ENCODE peak calls at places on chromosomes 6 and 20, in four cellular contexts. R is HFF-Myc, A is A549, U is IMR-90. Y is an unnamed sample.

GRCh38 chr6:69973138-69973537 is 106.8 kb downstream of the COL19A1 start:
- DNase-seq in R (no peak), A (no peak), U (no peak), Y (no peak)

GRCh38 chr6:167141667-167142432 is 15.9 kb downstream of the GPR31 start:
- DNase-seq in R (no peak), A (peak), U (no peak), Y (no peak)

GRCh38 chr6:70676821-70677220 is 9.1 kb downstream of the SMAP1 start:
- DNase-seq in R (no peak), A (no peak), U (no peak), Y (no peak)

GRCh38 chr6:30834643-30835042 is 49.7 kb upstream of the DDR1 start:
- DNase-seq in R (no peak), A (no peak), U (no peak), Y (no peak)

GRCh38 chr20:4283011-4283410 is 267.7 kb upstream of the RNF24 start:
- DNase-seq in R (no peak), A (no peak), U (no peak), Y (peak)

GRCh38 chr6:35319346-35320030 is 21.9 kb downstream of the DEF6 start:
- DNase-seq in R (no peak), A (no peak), U (no peak), Y (no peak)

GRCh38 chr20:36238153-36238552 is 1.9 kb downstream of the AAR2 start:
- DNase-seq in R (no peak), A (no peak), U (no peak), Y (no peak)

GRCh38 chr20:37651932-37652331 is 41.9 kb upstream of the CTNNBL1 start:
- DNase-seq in R (no peak), A (peak), U (no peak), Y (no peak)

GRCh38 chr6:52227495-52227894 is 16.8 kb downstream of the IL17F start:
- DNase-seq in R (no peak), A (no peak), U (peak), Y (no peak)

GRCh38 chr20:60057123-60057865 is 99.1 kb downstream of the CDH26 start:
- DNase-seq in R (peak), A (peak), U (peak), Y (peak)

GRCh38 chr6:14117158-14118090 is at the start of gene CD83:
- DNase-seq in R (no peak), A (peak), U (peak), Y (peak)

GRCh38 chr6:134689676-134690447 is 260.0 kb downstream of the ALDH8A1 start:
- DNase-seq in R (no peak), A (no peak), U (no peak), Y (no peak)

GRCh38 chr20:10671850-10672578 is 1.8 kb downstream of the JAG1 start:
- DNase-seq in R (no peak), A (no peak), U (peak), Y (peak)

DNA sequence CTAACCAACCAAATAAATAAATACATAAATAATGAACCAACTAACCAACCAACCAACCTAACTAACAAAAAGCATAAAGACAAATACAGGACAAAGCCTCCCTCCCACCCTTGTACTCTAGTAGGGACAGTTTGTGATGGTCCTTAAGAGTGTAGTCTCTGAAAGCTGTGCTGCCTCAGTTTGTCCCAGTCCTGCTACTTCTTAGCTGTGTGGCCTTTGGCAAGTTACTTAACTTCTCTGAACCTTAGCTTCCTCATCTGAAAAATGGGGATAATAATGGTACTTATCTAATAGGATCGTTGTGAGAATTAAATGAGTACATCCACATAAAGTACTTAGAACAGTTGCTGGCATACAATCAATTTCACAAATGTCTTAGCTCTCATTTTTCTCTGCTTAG is 232.6 kb upstream of the SUPT3H start:
- DNase-seq in R (no peak), A (no peak), U (no peak), Y (no peak)
- TF ChIP-seq CTCF in R (no peak), A (no peak), U (no peak), Y (no peak)

DNA sequence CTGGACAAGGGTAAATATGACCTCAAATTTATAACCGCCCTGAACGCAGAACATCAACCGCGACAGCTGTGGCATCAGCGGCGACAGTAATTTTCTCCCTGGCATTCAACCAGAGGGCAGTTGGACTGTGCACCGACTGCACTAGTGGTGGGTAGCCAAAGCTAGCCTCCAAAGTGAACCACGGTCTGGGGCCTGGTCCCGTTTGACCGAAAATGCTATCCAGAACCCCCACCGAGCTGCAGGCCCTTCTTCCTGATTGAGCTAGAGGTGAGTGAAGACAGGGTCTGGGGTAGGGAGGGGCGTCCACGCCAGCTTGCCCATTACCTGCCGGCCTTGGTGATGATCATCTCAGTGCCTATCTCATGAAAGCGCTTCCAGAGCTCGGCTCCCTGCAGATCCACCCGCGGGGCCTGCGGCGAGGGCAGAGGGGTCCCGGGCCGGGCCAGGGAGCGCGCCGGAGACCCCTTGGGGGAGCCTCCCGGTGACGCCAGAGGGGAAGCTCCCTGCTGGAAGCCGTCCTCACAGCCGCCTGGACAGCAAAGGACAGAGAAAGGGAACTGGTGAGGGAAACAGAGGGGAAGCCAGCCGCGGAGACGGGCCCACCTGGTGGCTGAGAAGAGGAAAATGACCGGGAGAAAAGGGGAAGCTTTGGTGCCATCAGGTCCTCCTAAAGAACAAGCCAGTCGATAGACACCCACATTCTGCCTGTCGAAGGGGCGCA is 2.0 kb downstream of the TBX18 start:
- DNase-seq in R (no peak), A (peak), U (no peak), Y (peak)
- H3K4me3 ChIP-seq in R (peak), A (peak), U (no peak), Y (peak)

GRCh38 chr6:72290620-72291019 is 331.2 kb upstream of the KCNQ5 start:
- DNase-seq in R (no peak), A (no peak), U (no peak), Y (no peak)

GRCh38 chr6:72296375-72296774 is 325.5 kb upstream of the KCNQ5 start:
- DNase-seq in R (no peak), A (no peak), U (no peak), Y (no peak)
- TF ChIP-seq CTCF in R (no peak), A (no peak), U (no peak), Y (no peak)

GRCh38 chr6:154447929-154448328 is 62.6 kb downstream of the CNKSR3 start:
- DNase-seq in R (no peak), A (no peak), U (peak), Y (peak)

GRCh38 chr6:154446984-154447383 is 63.5 kb downstream of the CNKSR3 start:
- DNase-seq in R (no peak), A (no peak), U (no peak), Y (no peak)

GRCh38 chr6:154445417-154445816 is 65.1 kb downstream of the CNKSR3 start:
- DNase-seq in R (no peak), A (no peak), U (no peak), Y (no peak)

GRCh38 chr6:154450498-154450897 is 60.0 kb downstream of the CNKSR3 start:
- DNase-seq in R (no peak), A (no peak), U (no peak), Y (no peak)

DNA sequence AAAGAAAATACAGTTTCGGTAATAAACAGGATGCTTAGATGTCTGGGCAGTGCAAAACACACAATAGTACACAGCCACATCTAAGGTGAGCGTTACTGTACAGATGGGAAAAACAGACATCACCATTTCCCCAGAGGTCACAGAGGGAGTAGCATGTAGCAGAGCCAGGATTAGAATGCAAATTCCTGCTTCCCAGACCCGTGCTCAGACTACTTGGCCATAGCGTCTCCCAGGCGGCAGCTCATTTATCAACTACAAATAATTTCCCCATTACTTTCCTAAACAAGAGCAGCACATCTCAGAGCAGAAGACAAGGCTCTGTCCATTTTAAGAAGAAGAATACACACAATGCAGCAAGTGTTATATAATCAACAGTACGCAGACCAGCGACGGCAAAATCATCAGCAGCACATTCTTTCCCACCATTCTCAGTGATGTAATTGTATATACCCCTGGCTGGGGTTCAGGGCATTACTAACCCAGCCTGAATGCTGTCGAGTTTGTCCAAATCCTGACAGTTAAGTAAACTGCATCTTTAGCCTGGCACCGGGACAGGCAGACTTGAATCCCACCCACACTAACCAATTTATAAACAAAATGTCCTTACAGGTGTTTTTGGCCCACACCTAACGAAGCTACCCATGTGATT is 61.9 kb downstream of the CNKSR3 start:
- DNase-seq in R (peak), A (peak), U (peak), Y (peak)
- H3K4me3 ChIP-seq in R (no peak), A (no peak), U (no peak), Y (no peak)

GRCh38 chr6:125753218-125753936 is 3.9 kb downstream of the HEY2 start:
- DNase-seq in R (no peak), A (no peak), U (peak), Y (no peak)

GRCh38 chr6:125759959-125760457 is 10.6 kb downstream of the HEY2 start:
- DNase-seq in R (no peak), A (no peak), U (no peak), Y (no peak)

GRCh38 chr6:125764105-125764671 is 14.8 kb downstream of the HEY2 start:
- DNase-seq in R (no peak), A (no peak), U (no peak), Y (no peak)

GRCh38 chr6:125753937-125754259 is 4.5 kb downstream of the HEY2 start:
- DNase-seq in R (no peak), A (no peak), U (no peak), Y (no peak)

DNA sequence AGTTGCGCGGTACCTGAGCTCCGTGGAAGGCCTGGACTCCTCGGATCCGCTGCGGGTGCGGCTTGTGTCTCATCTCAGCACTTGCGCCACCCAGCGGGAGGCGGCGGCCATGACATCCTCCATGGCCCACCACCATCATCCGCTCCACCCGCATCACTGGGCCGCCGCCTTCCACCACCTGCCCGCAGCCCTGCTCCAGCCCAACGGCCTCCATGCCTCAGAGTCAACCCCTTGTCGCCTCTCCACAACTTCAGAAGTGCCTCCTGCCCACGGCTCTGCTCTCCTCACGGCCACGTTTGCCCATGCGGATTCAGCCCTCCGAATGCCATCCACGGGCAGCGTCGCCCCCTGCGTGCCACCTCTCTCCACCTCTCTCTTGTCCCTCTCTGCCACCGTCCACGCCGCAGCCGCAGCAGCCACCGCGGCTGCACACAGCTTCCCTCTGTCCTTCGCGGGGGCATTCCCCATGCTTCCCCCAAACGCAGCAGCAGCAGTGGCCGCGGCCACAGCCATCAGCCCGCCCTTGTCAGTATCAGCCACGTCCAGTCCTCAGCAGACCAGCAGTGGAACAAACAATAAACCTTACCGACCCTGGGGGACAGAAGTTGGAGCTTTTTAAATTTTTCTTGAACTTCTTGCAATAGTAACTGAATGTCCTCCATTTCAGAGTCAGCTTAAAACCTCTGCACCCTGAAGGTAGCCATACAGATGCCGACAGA is 9.9 kb downstream of the HEY2 start:
- DNase-seq in R (no peak), A (peak), U (no peak), Y (no peak)
- TF ChIP-seq CTCF in R (peak), A (peak), U (no peak), Y (no peak)

GRCh38 chr6:136566851-136567250 is 16.6 kb upstream of the MAP7 start:
- DNase-seq in R (no peak), A (no peak), U (no peak), Y (no peak)

GRCh38 chr6:136566007-136566487 is 15.8 kb upstream of the MAP7 start:
- DNase-seq in R (no peak), A (no peak), U (no peak), Y (no peak)

GRCh38 chr6:136571065-136571464 is 20.8 kb upstream of the MAP7 start:
- DNase-seq in R (no peak), A (no peak), U (no peak), Y (no peak)

GRCh38 chr6:136568129-136568528 is 17.9 kb upstream of the MAP7 start:
- DNase-seq in R (no peak), A (no peak), U (peak), Y (no peak)

DNA sequence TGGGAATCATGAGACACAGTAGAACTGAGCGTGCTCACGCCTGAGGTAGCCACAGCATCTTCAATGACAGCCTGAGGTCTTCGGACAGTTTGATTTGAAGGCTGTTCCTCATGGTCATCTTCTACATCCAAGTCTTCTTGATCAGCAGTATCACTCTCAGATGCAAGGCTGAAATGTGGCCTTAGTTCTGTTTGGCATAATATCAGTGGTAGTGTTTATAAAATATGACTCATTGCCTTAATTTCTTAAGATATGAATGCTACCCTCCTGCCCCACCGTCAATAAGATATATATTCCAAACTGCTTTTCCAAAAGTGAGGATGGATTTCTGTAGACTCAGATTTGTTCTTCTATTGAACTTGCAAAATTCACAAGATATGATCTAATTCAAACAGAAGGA is 17.5 kb upstream of the MAP7 start:
- DNase-seq in R (no peak), A (no peak), U (peak), Y (no peak)
- H3K4me3 ChIP-seq in R (no peak), A (no peak), U (no peak), Y (no peak)

GRCh38 chr6:11912420-11912819 is 99.7 kb upstream of the HIVEP1 start:
- DNase-seq in R (no peak), A (no peak), U (no peak), Y (no peak)
- TF ChIP-seq CTCF in R (no peak), A (no peak), U (no peak), Y (no peak)

DNA sequence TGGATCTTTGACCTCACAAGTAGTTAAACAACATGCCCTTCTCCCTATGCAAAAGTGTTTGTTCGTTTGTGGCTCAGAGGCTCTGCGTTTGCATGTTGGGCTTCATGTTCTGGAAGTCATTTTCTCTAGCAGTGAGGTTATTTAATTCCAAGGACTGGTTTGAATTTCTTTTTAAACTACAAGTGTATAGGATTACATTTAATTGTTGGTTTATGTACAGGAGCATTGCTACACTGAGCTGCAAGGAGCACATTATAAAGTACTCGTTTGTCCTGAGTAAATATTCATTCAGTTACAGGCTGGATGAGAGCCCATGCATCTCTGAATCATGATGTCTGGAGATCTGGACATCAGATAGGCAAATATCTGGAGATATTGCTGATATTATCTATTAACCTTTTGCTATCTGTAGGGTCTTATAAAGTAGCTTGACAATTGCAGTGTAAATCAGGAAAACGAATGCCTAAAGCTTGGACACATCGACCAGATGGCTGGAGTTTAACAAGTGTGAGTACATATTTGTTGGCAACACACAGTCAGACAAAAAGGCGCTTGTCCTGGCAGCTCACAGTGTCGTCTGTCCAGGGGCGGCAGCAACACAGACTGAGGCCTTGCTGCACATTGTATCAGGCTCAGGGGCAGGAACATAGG is 84.6 kb downstream of the PDE7B start:
- DNase-seq in R (peak), A (peak), U (peak), Y (peak)
- H3K4me3 ChIP-seq in R (no peak), A (no peak), U (no peak), Y (no peak)

GRCh38 chr20:39674842-39675241 is 712.7 kb downstream of the DHX35 start:
- DNase-seq in R (no peak), A (no peak), U (no peak), Y (no peak)

GRCh38 chr20:39670987-39671386 is 708.8 kb downstream of the DHX35 start:
- DNase-seq in R (no peak), A (no peak), U (no peak), Y (no peak)

GRCh38 chr20:39676236-39676635 is 714.1 kb downstream of the DHX35 start:
- DNase-seq in R (no peak), A (no peak), U (no peak), Y (no peak)

DNA sequence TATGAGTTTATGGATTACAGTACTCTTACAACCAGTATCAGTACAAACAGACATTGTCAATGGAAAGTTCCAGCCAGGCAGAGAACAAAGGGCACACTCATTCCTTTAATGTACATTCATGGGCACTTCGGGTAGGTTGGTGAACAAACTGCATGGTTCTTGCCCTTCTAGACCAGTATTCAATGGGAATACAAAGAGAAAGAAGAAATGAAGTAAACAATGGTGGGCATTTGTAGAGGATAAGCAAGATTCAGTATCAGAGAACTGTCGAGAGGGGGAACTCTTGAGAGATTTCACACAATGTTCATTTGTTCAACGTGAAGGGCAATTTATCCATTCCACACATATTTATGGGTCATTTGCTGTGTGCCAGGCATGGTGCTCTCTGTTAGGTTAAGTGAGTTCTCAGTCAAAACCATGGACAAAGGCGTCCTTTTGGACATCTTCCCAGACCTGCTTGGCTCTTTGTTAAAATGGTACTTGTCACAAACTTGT is 714.8 kb downstream of the DHX35 start:
- DNase-seq in R (no peak), A (no peak), U (peak), Y (no peak)
- TF ChIP-seq CTCF in R (no peak), A (peak), U (peak), Y (no peak)

Y was measured in foreskin fibroblast.